ENCODE peak calls at places on chromosome 19, in eight cellular contexts. M, T, O, B, I, A, D and N are unnamed samples.

GRCh38 chr19:2223959-2224358 is 12.2 kb downstream of the PLEKHJ1 start:
- DNase-seq in T (no peak), M (no peak), B (no peak), O (no peak), A (no peak), I (no peak), D (no peak), N (no peak)

GRCh38 chr19:15282311-15282705 is 50.0 kb downstream of the BRD4 start:
- DNase-seq in I (no peak), A (no peak), O (no peak), T (peak), D (no peak), B (no peak), M (no peak), N (no peak)

GRCh38 chr19:47247308-47247990 is 8.9 kb upstream of the CCDC9 start:
- DNase-seq in A (peak), B (no peak), T (no peak), I (peak), M (peak), D (peak), O (peak), N (peak)

GRCh38 chr19:907183-907853 is 5.7 kb downstream of the R3HDM4 start:
- DNase-seq in T (no peak), D (no peak), I (no peak), M (no peak), B (no peak), A (peak), O (no peak), N (peak)

GRCh38 chr19:34707661-34708060 is 26.4 kb upstream of the ZNF181 start:
- DNase-seq in M (no peak), O (no peak), B (no peak), A (no peak), D (no peak), T (no peak), I (no peak), N (no peak)

GRCh38 chr19:52343548-52343947 is 7.5 kb downstream of the ZNF610 start:
- DNase-seq in O (peak), I (peak), B (peak), A (peak), D (peak), T (no peak), M (peak), N (peak)

GRCh38 chr19:6489278-6490061 is 7.9 kb upstream of the DENND1C start:
- DNase-seq in I (no peak), A (no peak), O (no peak), D (no peak), M (no peak), B (no peak), T (no peak), N (peak)

GRCh38 chr19:39398297-39398864 is 7.2 kb downstream of the MED29 start:
- DNase-seq in O (no peak), A (peak), M (peak), D (peak), B (no peak), T (peak), I (no peak), N (no peak)

GRCh38 chr19:45156231-45156630 is 4.6 kb downstream of the NKPD1 start:
- DNase-seq in A (no peak), B (no peak), I (peak), T (no peak), M (no peak), D (no peak), O (no peak), N (no peak)

GRCh38 chr19:30069535-30070197 is 127.6 kb downstream of the URI1 start:
- DNase-seq in T (peak), M (no peak), O (no peak), I (peak), D (no peak), B (no peak), A (no peak), N (no peak)

GRCh38 chr19:7925171-7925837 is 631 bp downstream of the CTXN1 start:
- DNase-seq in M (peak), O (peak), I (peak), B (no peak), D (peak), A (peak), T (peak), N (peak)

GRCh38 chr19:30564551-30565011 is 192.4 kb downstream of the ZNF536 start:
- DNase-seq in D (no peak), M (no peak), T (no peak), I (peak), A (no peak), B (no peak), O (no peak), N (no peak)

GRCh38 chr19:30743702-30744101 is 371.5 kb downstream of the ZNF536 start:
- DNase-seq in B (no peak), D (no peak), I (no peak), A (no peak), M (no peak), O (no peak), T (no peak), N (no peak)

GRCh38 chr19:17784201-17785008 is 10.5 kb upstream of the B3GNT3 start:
- DNase-seq in O (peak), M (peak), I (peak), A (peak), D (peak), T (no peak), B (no peak), N (peak)

GRCh38 chr19:29708553-29709439 is 6.3 kb downstream of the C19orf12 start:
- DNase-seq in M (no peak), I (no peak), O (no peak), D (no peak), B (no peak), T (peak), A (no peak), N (no peak)

GRCh38 chr19:7914598-7915045 is at the start of gene TGFBR3L:
- DNase-seq in I (no peak), B (no peak), D (no peak), M (no peak), A (no peak), O (no peak), T (peak), N (no peak)

GRCh38 chr19:3075605-3076431 is 13.5 kb upstream of the TLE5 start:
- DNase-seq in I (peak), M (peak), B (no peak), O (peak), A (peak), T (no peak), D (peak), N (peak)

GRCh38 chr19:4815426-4816387 is 15.8 kb downstream of the TICAM1 start:
- DNase-seq in O (peak), B (peak), A (peak), M (peak), D (peak), T (peak), I (peak), N (peak)

GRCh38 chr19:47446534-47447469 is 24.9 kb downstream of the SLC8A2 start:
- DNase-seq in B (no peak), M (peak), O (no peak), A (peak), T (no peak), I (peak), D (peak), N (no peak)

GRCh38 chr19:55487884-55488687 is at the start of gene SSC5D:
- DNase-seq in M (no peak), I (no peak), T (peak), A (no peak), B (no peak), D (peak), O (no peak), N (no peak)

GRCh38 chr19:15776264-15776663 is 11.2 kb upstream of the OR10H5 start:
- DNase-seq in M (no peak), A (no peak), T (no peak), D (no peak), B (no peak), I (no peak), O (no peak), N (no peak)

GRCh38 chr19:1274081-1274851 is 1.1 kb upstream of the FAM174C start:
- DNase-seq in B (no peak), A (peak), D (no peak), O (no peak), M (no peak), T (peak), I (no peak), N (no peak)

GRCh38 chr19:58229255-58229639 is 533 bp downstream of the ZNF544 start:
- DNase-seq in I (peak), D (peak), O (peak), T (no peak), B (no peak), M (peak), A (peak), N (no peak)

GRCh38 chr19:45757696-45758095 is 11.4 kb downstream of the SIX5 start:
- DNase-seq in B (no peak), D (no peak), T (no peak), I (no peak), M (no peak), O (no peak), A (no peak), N (no peak)

GRCh38 chr19:17081672-17082630 is 6.4 kb downstream of the MYO9B start:
- DNase-seq in A (no peak), D (no peak), T (no peak), M (no peak), B (no peak), O (no peak), I (no peak), N (no peak)

GRCh38 chr19:35518313-35518712 is 4.9 kb upstream of the DMKN start:
- DNase-seq in B (peak), M (no peak), D (peak), T (no peak), A (no peak), O (no peak), I (no peak), N (no peak)

GRCh38 chr19:48511321-48511731 is 309 bp downstream of the LMTK3 start:
- DNase-seq in M (no peak), A (no peak), O (no peak), B (no peak), T (no peak), I (no peak), D (no peak), N (no peak)

GRCh38 chr19:18074192-18074591 is 12.5 kb downstream of the IL12RB1 start:
- DNase-seq in O (no peak), T (no peak), M (no peak), I (no peak), B (no peak), A (no peak), D (no peak), N (no peak)

GRCh38 chr19:28971011-28971410 is 241.9 kb downstream of the UQCRFS1 start:
- DNase-seq in I (no peak), D (peak), B (no peak), A (no peak), O (no peak), T (no peak), M (no peak), N (no peak)

GRCh38 chr19:1312732-1313694 is 27.3 kb downstream of the EFNA2 start:
- DNase-seq in B (peak), D (peak), A (no peak), T (peak), I (no peak), O (no peak), M (no peak), N (no peak)

GRCh38 chr19:22602631-22603272 is 31.4 kb upstream of the ZNF492 start:
- DNase-seq in I (no peak), M (no peak), B (no peak), D (no peak), O (no peak), A (no peak), T (no peak), N (no peak)

GRCh38 chr19:39438270-39438934 is 2.7 kb upstream of the RPS16 start:
- DNase-seq in O (no peak), T (no peak), A (no peak), M (no peak), I (no peak), D (peak), B (no peak), N (no peak)